ENCODE peak calls at places on chromosome 2, in six cellular contexts. B, E, Y, N, I and D are unnamed samples.

GRCh38 chr2:234496835-234497591 is at the start of gene ARL4C:
- DNase-seq in B (peak), N (peak), Y (peak), E (peak), I (peak), D (peak)

GRCh38 chr2:20667151-20667530 is 197 bp downstream of the GDF7 start:
- DNase-seq in B (no peak), I (peak), E (no peak), N (no peak), Y (no peak), D (no peak)

GRCh38 chr2:165601866-165602636 is 132.6 kb downstream of the CSRNP3 start:
- DNase-seq in B (no peak), I (no peak), N (peak), E (no peak), Y (peak), D (no peak)

GRCh38 chr2:70073493-70073892 is 13.8 kb upstream of the PCBP1 start:
- DNase-seq in I (no peak), B (no peak), Y (no peak), E (no peak), N (no peak), D (no peak)

GRCh38 chr2:12412898-12413305 is 303.8 kb upstream of the TRIB2 start:
- DNase-seq in Y (peak), I (peak), N (no peak), E (no peak), B (no peak), D (no peak)

GRCh38 chr2:106030287-106031268 is 163.5 kb downstream of the UXS1 start:
- DNase-seq in B (peak), I (no peak), E (no peak), Y (peak), N (peak), D (no peak)

GRCh38 chr2:36367497-36368353 is 12.1 kb downstream of the CRIM1 start:
- DNase-seq in I (no peak), B (peak), N (no peak), E (no peak), Y (peak), D (no peak)

GRCh38 chr2:206023183-206023582 is 62.8 kb downstream of the INO80D start:
- DNase-seq in E (no peak), Y (peak), N (no peak), B (no peak), I (no peak), D (no peak)

GRCh38 chr2:16094851-16095250 is 154.5 kb downstream of the MYCN start:
- DNase-seq in E (no peak), I (no peak), Y (no peak), N (no peak), B (no peak), D (no peak)

GRCh38 chr2:222877556-222878278 is 16.9 kb downstream of the ACSL3 start:
- DNase-seq in N (no peak), B (no peak), I (no peak), Y (no peak), E (no peak), D (no peak)

GRCh38 chr2:69152847-69153246 is 139.9 kb downstream of the ANTXR1 start:
- DNase-seq in B (no peak), I (no peak), E (no peak), Y (no peak), N (no peak), D (no peak)

GRCh38 chr2:235599596-235600338 is 105.9 kb downstream of the AGAP1 start:
- DNase-seq in N (no peak), E (no peak), B (no peak), Y (no peak), I (no peak), D (no peak)

GRCh38 chr2:215613265-215613664 is 177.4 kb upstream of the FN1 start:
- DNase-seq in B (peak), Y (peak), I (no peak), E (no peak), N (no peak), D (peak)

GRCh38 chr2:12979066-12979465 is 262.3 kb downstream of the TRIB2 start:
- DNase-seq in E (no peak), Y (no peak), B (no peak), N (no peak), I (no peak), D (no peak)

GRCh38 chr2:128755693-128756371 is 437.2 kb upstream of the HS6ST1 start:
- DNase-seq in B (no peak), E (no peak), I (no peak), N (no peak), Y (no peak), D (no peak)

GRCh38 chr2:226477221-226478120 is 322.1 kb downstream of the IRS1 start:
- DNase-seq in B (no peak), E (no peak), Y (no peak), N (no peak), I (no peak), D (no peak)

GRCh38 chr2:234691968-234692955 is 195.4 kb upstream of the ARL4C start:
- DNase-seq in E (no peak), B (no peak), N (no peak), Y (no peak), I (no peak), D (no peak)

GRCh38 chr2:232523682-232524597 is 2.0 kb upstream of the CHRND start:
- DNase-seq in B (peak), N (peak), I (peak), Y (peak), E (peak), D (peak)

GRCh38 chr2:56871641-56872040 is 687.9 kb downstream of the CCDC85A start:
- DNase-seq in B (no peak), N (no peak), Y (peak), I (no peak), E (no peak), D (no peak)

GRCh38 chr2:126208266-126208665 is 447.7 kb upstream of the GYPC start:
- DNase-seq in B (no peak), I (no peak), Y (no peak), N (no peak), E (no peak), D (no peak)

GRCh38 chr2:20050712-20051517 is 513 bp downstream of the LAPTM4A start:
- DNase-seq in N (no peak), E (peak), B (peak), I (peak), Y (peak), D (peak)

GRCh38 chr2:145820651-145821050 is 1300.7 kb upstream of the ZEB2 start:
- DNase-seq in E (no peak), B (no peak), Y (no peak), I (no peak), N (no peak), D (no peak)

GRCh38 chr2:197929008-197929885 is 124.9 kb downstream of the PLCL1 start:
- DNase-seq in I (no peak), E (no peak), B (no peak), Y (no peak), N (no peak), D (no peak)

GRCh38 chr2:9703085-9703641 is 72.4 kb upstream of the YWHAQ start:
- DNase-seq in Y (peak), I (no peak), E (no peak), N (peak), B (peak), D (no peak)

GRCh38 chr2:145760781-145761649 is 1241.1 kb upstream of the ZEB2 start:
- DNase-seq in Y (peak), B (peak), I (no peak), E (no peak), N (no peak), D (no peak)

GRCh38 chr2:197161738-197162137 is 148.8 kb downstream of the ANKRD44 start:
- DNase-seq in B (no peak), E (no peak), Y (no peak), I (no peak), N (no peak), D (no peak)

GRCh38 chr2:6103949-6104348 is 411.8 kb downstream of the SOX11 start:
- DNase-seq in B (peak), E (no peak), I (no peak), Y (no peak), N (no peak), D (no peak)

GRCh38 chr2:18814387-18814786 is 225.0 kb upstream of the NT5C1B start:
- DNase-seq in E (no peak), N (peak), I (no peak), B (no peak), Y (peak), D (no peak)

GRCh38 chr2:138691667-138692066 is 88.5 kb downstream of the NXPH2 start:
- DNase-seq in N (no peak), Y (no peak), I (no peak), B (no peak), E (no peak), D (no peak)

GRCh38 chr2:233247744-233248143 is 3.7 kb upstream of the ATG16L1 start:
- DNase-seq in Y (no peak), E (no peak), I (no peak), N (peak), B (peak), D (no peak)

GRCh38 chr2:162579986-162580385 is 236.1 kb downstream of the GCA start:
- DNase-seq in Y (peak), E (no peak), N (no peak), B (no peak), I (no peak), D (no peak)

GRCh38 chr2:99140056-99140859 is 1.2 kb upstream of the C2orf15 start:
- DNase-seq in E (no peak), N (peak), I (no peak), B (no peak), Y (peak), D (no peak)

GRCh38 chr2:9637330-9637729 is 6.5 kb upstream of the YWHAQ start:
- DNase-seq in E (no peak), N (no peak), Y (peak), I (no peak), B (peak), D (no peak)

DNA sequence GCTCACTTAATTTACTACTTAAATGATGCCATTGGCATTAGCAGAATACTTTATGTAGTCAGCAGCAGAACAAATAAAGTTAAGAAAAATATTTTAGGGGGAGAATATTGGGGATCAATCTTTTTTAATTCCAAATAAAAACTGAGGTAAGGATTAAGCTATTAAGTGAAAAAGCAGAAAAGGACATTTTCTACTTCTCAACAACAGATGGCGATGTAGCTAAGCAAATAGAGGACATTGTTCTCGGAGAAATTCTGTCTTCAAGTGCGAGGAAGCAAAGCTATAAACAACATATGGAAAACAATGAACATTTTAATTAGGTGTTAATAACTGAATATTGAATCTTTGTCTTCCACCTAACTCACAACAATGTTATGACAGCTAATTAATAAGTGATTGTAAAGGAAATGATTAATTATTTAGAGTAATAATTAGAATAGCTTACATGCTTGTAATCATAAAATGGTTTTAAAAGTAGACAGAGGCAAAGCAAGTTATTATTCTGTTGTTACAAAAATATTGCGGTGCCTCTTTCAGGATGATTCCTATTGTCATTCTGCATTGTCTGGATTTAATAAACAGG is 32.8 kb upstream of the CCDC93 start:
- DNase-seq in B (no peak), N (no peak), I (peak), E (no peak), Y (peak), D (no peak)
- TF ChIP-seq CTCF in B (peak), N (peak), I (peak), E (peak), Y (peak), D (peak)

DNA sequence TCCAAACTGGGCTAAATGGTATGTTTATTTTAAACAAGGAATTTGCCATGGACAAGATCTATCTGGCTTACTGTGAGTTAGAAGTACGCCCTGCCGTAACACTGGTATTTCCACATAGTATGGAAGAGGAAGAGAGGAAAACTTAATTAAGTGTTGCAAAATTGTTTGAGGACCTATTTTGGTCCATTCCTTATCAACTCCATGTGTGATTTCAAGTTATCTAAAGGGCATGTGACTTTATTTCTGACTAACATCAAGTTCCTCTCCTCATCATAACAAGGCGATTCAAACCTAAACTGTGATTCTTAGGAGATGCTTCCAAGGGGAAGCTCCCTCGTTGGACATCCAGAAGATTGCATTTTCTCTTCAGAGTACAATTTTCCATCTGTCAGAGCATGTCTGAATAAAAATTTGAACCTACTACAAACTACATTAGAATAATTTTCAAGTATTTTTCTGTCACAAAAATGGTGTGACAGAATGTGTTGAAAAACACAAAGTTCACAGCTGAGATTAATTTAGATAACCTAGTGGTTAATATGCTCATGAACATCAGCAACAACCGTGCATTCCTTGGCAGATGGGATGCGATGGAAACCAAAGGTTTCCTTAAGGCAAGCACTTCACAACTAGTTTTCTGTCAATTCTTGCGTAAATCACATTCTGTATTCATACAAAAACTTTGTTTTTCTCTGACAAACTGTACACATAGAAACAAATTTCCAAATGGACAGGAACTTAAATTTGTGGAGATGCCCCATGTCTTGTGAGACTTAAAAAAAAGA is 4.2 kb downstream of the SFT2D3 start:
- DNase-seq in Y (peak), I (no peak), N (peak), B (no peak), E (no peak), D (no peak)
- TF ChIP-seq CTCF in Y (no peak), I (no peak), N (no peak), B (no peak), E (no peak), D (no peak)

GRCh38 chr2:42961948-42962347 is 169.6 kb upstream of the HAAO start:
- DNase-seq in N (no peak), B (no peak), E (no peak), Y (no peak), I (no peak), D (no peak)
- TF ChIP-seq CTCF in N (no peak), B (no peak), E (no peak), Y (no peak), I (no peak), D (no peak)

GRCh38 chr2:201110615-201111014 is 5.3 kb upstream of the CFLAR start:
- DNase-seq in N (no peak), Y (no peak), E (no peak), B (no peak), I (no peak), D (no peak)
- TF ChIP-seq CTCF in N (no peak), Y (no peak), E (no peak), B (no peak), I (no peak), D (no peak)

GRCh38 chr2:67997528-67998267 is 65.1 kb downstream of the C1D start:
- DNase-seq in B (no peak), E (no peak), Y (peak), N (peak), I (no peak), D (no peak)
- TF ChIP-seq CTCF in B (no peak), E (no peak), Y (no peak), N (no peak), I (no peak), D (no peak)

GRCh38 chr2:38549851-38550250 is 52.9 kb downstream of the HNRNPLL start:
- DNase-seq in N (no peak), E (no peak), I (no peak), Y (no peak), B (no peak), D (no peak)

GRCh38 chr2:38547791-38548190 is 54.9 kb downstream of the HNRNPLL start:
- DNase-seq in E (no peak), N (no peak), I (no peak), Y (no peak), B (no peak), D (no peak)

GRCh38 chr2:38546585-38546984 is 56.1 kb downstream of the HNRNPLL start:
- DNase-seq in N (no peak), Y (no peak), I (no peak), B (no peak), E (no peak), D (no peak)

GRCh38 chr2:38551171-38551570 is 51.6 kb downstream of the HNRNPLL start:
- DNase-seq in I (no peak), E (no peak), Y (no peak), B (no peak), N (no peak), D (no peak)

DNA sequence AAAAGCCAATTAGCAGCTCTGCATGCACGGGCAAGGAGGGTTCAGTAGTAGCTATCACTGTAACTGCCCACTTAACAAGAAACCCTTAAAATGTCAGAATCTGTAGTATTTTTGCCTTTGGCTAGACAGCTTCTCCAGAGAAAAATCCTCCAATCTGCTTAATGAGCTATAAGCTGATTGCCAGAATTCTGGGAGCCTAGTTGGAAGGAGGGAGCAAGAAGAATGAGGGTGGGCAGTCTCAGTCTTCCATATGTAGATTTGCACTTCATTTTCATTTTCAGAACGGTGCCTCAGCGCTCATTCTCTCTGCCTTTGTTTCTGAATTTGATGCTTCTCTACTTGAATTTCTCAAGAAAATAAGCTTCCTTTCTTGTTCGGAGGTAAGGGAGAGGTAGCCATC is 53.7 kb downstream of the HNRNPLL start:
- DNase-seq in E (no peak), N (no peak), I (no peak), B (no peak), Y (no peak), D (no peak)
- TF ChIP-seq CTCF in E (no peak), N (no peak), I (no peak), B (no peak), Y (no peak), D (no peak)

DNA sequence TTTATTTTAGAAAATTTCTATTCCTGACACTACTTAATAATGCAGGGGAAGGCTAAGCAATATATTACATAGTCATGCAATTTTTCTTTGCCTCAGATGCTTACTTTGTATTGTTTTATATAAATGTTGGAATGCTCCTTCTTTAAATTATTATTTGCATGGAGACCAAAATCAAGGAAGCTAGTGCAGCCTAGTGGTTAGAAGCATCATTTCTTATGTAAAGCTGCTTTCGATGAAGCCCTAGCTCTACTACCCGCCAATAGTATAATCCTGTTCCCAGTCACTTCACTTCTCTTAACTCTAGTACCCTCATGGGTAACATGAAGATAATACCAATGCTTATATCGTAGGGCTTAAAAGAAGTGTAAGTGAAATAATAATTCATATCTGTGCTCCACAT is 198.9 kb downstream of the LRATD1 start:
- DNase-seq in E (no peak), I (no peak), N (no peak), Y (no peak), B (no peak), D (no peak)
- TF ChIP-seq CTCF in E (no peak), I (no peak), N (peak), Y (no peak), B (no peak), D (no peak)

GRCh38 chr2:164515030-164515429 is 106.3 kb downstream of the GRB14 start:
- DNase-seq in E (no peak), Y (no peak), B (peak), I (no peak), N (no peak), D (no peak)

GRCh38 chr2:164511738-164512137 is 109.5 kb downstream of the GRB14 start:
- DNase-seq in I (no peak), B (no peak), N (no peak), E (no peak), Y (no peak), D (no peak)

GRCh38 chr2:164515746-164516145 is 105.5 kb downstream of the GRB14 start:
- DNase-seq in Y (peak), B (no peak), I (no peak), E (no peak), N (no peak), D (no peak)

GRCh38 chr2:164514491-164514890 is 106.8 kb downstream of the GRB14 start:
- DNase-seq in B (peak), E (no peak), I (no peak), N (no peak), Y (peak), D (no peak)

DNA sequence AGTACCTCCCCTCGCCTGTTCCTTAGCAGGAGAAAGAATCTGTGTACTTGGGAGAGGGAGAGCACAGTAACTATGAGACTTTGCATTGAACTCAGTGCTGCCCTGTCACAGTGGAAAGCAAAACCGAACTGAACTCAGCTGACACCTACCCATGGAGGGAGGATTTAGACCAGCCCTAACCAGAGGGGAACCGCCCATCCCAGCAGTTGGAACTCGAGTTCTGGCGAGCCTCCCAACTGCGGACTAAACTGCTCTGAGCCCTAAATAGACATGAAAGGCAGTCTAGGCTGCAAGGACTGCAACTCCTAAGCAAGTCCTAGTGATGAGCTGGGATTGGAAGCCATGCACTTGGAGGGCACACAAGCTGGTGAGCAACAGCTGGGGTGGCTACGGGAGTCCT is 110.4 kb downstream of the GRB14 start:
- DNase-seq in Y (peak), B (no peak), N (no peak), E (no peak), I (no peak), D (no peak)
- TF ChIP-seq CTCF in Y (no peak), B (no peak), N (no peak), E (no peak), I (no peak), D (no peak)

GRCh38 chr2:109582928-109583895 is 30.6 kb downstream of the SEPTIN10 start:
- DNase-seq in B (no peak), N (no peak), Y (peak), E (no peak), I (no peak), D (no peak)
- TF ChIP-seq CTCF in B (no peak), N (peak), Y (peak), E (peak), I (no peak), D (no peak)